ENCODE peak calls at places on chromosomes 11 and 22, in eight cellular contexts. G is Caco-2; J is CD4-positive, CD25-positive, alpha-beta regulatory T cell; M is stomach; W is PC-9; H is heart right ventricle; Y is uterus; R is right atrium auricular region. F is an unnamed sample. For H3K36me3, the result is how much of the 10 kb centered on the place peaks cover.

GRCh38 chr22:25023879-25024278 is 71.4 kb downstream of the KIAA1671 start:
- DNase-seq in H (no peak), G (no peak), W (no peak), Y (no peak), M (no peak), R (no peak), J (no peak), F (no peak)

GRCh38 chr11:118290923-118291322 is 13.6 kb upstream of the CD3E start:
- DNase-seq in G (peak), W (peak), M (peak), H (peak), J (peak), Y (peak), R (no peak), F (peak)

GRCh38 chr11:45217991-45218390 is 68.2 kb downstream of the SYT13 start:
- DNase-seq in R (no peak), W (peak), H (no peak), G (no peak), J (no peak), M (no peak), Y (no peak), F (no peak)

GRCh38 chr11:6647282-6647679 is 8.3 kb downstream of the DCHS1 start:
- DNase-seq in M (no peak), Y (peak), J (no peak), W (no peak), R (peak), H (peak), G (no peak), F (no peak)

GRCh38 chr22:33869946-33870345 is 50.3 kb downstream of the LARGE1 start:
- DNase-seq in M (no peak), H (no peak), R (no peak), J (no peak), Y (peak), G (no peak), W (no peak), F (no peak)

GRCh38 chr11:83222499-83222898 is 29.0 kb downstream of the ANKRD42 start:
- DNase-seq in M (no peak), G (no peak), J (no peak), Y (no peak), H (no peak), W (no peak), R (no peak), F (peak)

GRCh38 chr11:113839842-113840241 is 35.5 kb downstream of the USP28 start:
- DNase-seq in M (no peak), Y (no peak), W (no peak), R (no peak), H (no peak), G (no peak), J (no peak), F (no peak)

GRCh38 chr11:27294654-27295053 is 68.4 kb downstream of the CCDC34 start:
- DNase-seq in Y (no peak), W (no peak), G (no peak), H (no peak), J (no peak), M (no peak), R (no peak), F (no peak)

GRCh38 chr11:126790550-126790981 is 210.0 kb downstream of the KIRREL3 start:
- DNase-seq in J (no peak), M (no peak), R (no peak), Y (no peak), H (no peak), G (no peak), W (no peak), F (peak)

GRCh38 chr11:120108154-120108784 is 29.6 kb downstream of the TRIM29 start:
- DNase-seq in J (peak), W (peak), G (peak), H (peak), Y (peak), R (no peak), M (peak), F (peak)

GRCh38 chr11:129700701-129701100 is 114.9 kb upstream of the TMEM45B start:
- DNase-seq in R (no peak), W (no peak), Y (no peak), J (no peak), M (no peak), G (peak), H (no peak), F (no peak)

GRCh38 chr11:62266558-62266957 is 3.4 kb upstream of the SCGB2A2 start:
- DNase-seq in G (no peak), M (no peak), H (no peak), W (no peak), Y (no peak), R (no peak), J (peak), F (peak)

GRCh38 chr22:29689872-29690213 is 30.0 kb upstream of the CABP7 start:
- DNase-seq in H (peak), Y (peak), J (peak), R (no peak), M (peak), G (no peak), W (no peak), F (no peak)

GRCh38 chr22:47043835-47044721 is 281.6 kb downstream of the TBC1D22A start:
- DNase-seq in G (no peak), Y (no peak), W (no peak), M (peak), J (peak), R (no peak), H (no peak), F (no peak)

GRCh38 chr11:90542092-90542491 is 319.2 kb upstream of the CHORDC1 start:
- DNase-seq in J (no peak), G (no peak), R (no peak), H (no peak), W (no peak), Y (no peak), M (no peak), F (no peak)

GRCh38 chr11:126138636-126139540 is 72.6 kb downstream of the RPUSD4 start:
- DNase-seq in W (no peak), J (no peak), M (no peak), Y (peak), R (no peak), G (no peak), H (no peak), F (peak)

GRCh38 chr22:47225080-47225930 is 462.9 kb downstream of the TBC1D22A start:
- DNase-seq in G (no peak), Y (no peak), J (no peak), R (peak), M (no peak), H (no peak), W (no peak), F (no peak)

GRCh38 chr11:83628622-83629347 is 342.6 kb upstream of the CCDC90B start:
- DNase-seq in R (no peak), W (no peak), M (no peak), G (no peak), Y (no peak), H (no peak), J (no peak), F (no peak)

GRCh38 chr11:3341298-3341697 is 37.6 kb downstream of the ZNF195 start:
- DNase-seq in J (peak), H (no peak), M (peak), G (no peak), W (no peak), Y (no peak), R (no peak), F (peak)

GRCh38 chr11:88383446-88383845 is 45.9 kb upstream of the CTSC start:
- DNase-seq in J (no peak), G (no peak), R (no peak), W (peak), H (no peak), M (no peak), Y (no peak), F (no peak)

GRCh38 chr11:7903940-7904339 is 27.1 kb downstream of the OR10A6 start:
- DNase-seq in M (no peak), R (no peak), W (peak), Y (no peak), J (no peak), G (no peak), H (no peak), F (no peak)

GRCh38 chr22:20663941-20664593 is 109.8 kb upstream of the SERPIND1 start:
- DNase-seq in J (no peak), G (no peak), R (no peak), W (no peak), Y (no peak), M (no peak), H (no peak), F (no peak)

GRCh38 chr11:116731821-116732739 is 40.7 kb downstream of the BUD13 start:
- DNase-seq in M (no peak), H (no peak), R (no peak), G (peak), J (no peak), Y (no peak), W (no peak), F (no peak)

GRCh38 chr11:33448461-33449130 is 191.4 kb downstream of the HIPK3 start:
- DNase-seq in H (no peak), R (no peak), M (no peak), Y (no peak), G (no peak), J (no peak), W (no peak), F (no peak)

GRCh38 chr11:14179126-14179820 is 179.7 kb downstream of the RRAS2 start:
- DNase-seq in H (no peak), G (no peak), J (no peak), R (no peak), W (no peak), Y (peak), M (no peak), F (peak)

DNA sequence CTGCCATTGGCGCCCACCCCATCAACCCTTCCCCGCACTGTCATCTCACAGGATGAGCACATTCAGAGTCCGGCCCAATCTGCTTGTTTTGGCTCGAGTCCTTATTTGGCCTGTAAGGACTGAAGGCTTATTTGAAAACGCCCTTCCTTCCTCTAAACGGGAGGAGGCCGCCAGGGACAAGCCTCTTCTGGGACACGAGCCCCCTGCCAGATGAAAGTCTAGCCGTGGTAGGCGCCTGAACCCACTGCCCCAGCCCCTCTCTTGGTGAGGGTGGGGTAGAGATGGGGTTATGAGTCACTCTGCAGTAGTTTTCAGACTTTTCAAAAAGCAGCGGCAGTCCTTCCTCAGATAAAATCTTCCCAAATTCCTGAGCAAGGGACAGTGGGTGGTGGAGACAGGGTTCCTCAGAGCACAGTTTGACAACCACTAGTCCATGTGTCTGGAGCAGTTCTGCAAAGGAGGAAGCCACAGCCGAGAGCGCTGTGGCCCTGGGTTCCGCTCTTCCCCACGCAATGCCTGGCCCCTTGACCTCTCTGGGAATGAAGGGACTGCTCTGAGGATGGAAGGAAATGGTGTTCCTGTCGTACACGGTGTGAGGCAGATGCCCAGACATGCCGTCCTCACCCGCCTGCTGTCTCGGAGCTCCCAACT is 57.0 kb downstream of the MYH9 start:
- DNase-seq in G (no peak), Y (peak), M (no peak), J (peak), R (peak), W (no peak), H (peak), F (peak)
- H3K36me3 ChIP-seq in G (under half), Y (under half), M (under half), J (half or more), R (half or more), W (under half), H (under half), F (half or more)

GRCh38 chr11:69465236-69466000 is 16.0 kb upstream of the LINC01488 start:
- DNase-seq in W (no peak), G (no peak), M (no peak), Y (no peak), R (no peak), H (no peak), J (no peak), F (no peak)

GRCh38 chr11:69468236-69468635 is 13.2 kb upstream of the LINC01488 start:
- DNase-seq in H (no peak), M (no peak), G (no peak), Y (no peak), J (no peak), R (no peak), W (no peak), F (no peak)

GRCh38 chr11:69466039-69466438 is 15.4 kb upstream of the LINC01488 start:
- DNase-seq in Y (no peak), R (no peak), H (no peak), G (no peak), M (no peak), J (no peak), W (no peak), F (no peak)

GRCh38 chr11:69467646-69468045 is 13.8 kb upstream of the LINC01488 start:
- DNase-seq in H (no peak), W (no peak), Y (no peak), R (no peak), G (no peak), M (no peak), J (no peak), F (no peak)

DNA sequence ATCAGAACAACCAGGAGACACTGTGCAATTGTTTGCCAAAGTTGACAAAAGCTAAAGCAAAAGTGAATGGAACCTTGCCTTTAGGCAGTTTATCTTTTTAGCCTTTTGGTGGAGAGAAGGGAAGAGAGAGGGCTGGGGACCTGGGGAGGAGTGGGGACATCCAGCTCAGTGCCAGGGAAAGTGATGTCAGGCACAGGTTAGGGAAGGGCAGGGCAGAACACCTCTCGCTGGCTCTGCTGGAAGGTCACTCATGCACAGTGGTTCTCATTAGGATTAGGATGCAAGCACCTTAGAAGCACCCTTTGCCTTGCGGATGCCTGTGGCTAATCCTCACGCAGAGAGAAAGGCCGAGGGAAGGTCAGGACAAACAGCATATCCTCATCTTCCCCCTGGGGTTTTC is 14.3 kb upstream of the LINC01488 start:
- DNase-seq in J (no peak), G (no peak), H (no peak), Y (no peak), R (no peak), W (no peak), M (no peak), F (no peak)
- H3K4me3 ChIP-seq in J (no peak), G (no peak), H (no peak), Y (no peak), R (no peak), W (no peak), M (no peak), F (no peak)

GRCh38 chr11:19842505-19842904 is 129.9 kb downstream of the NAV2 start:
- DNase-seq in M (no peak), W (no peak), J (no peak), G (no peak), H (no peak), R (no peak), Y (no peak), F (no peak)

GRCh38 chr11:19844806-19845205 is 132.2 kb downstream of the NAV2 start:
- DNase-seq in M (no peak), H (no peak), G (no peak), W (no peak), J (no peak), Y (no peak), R (no peak), F (no peak)

GRCh38 chr11:19845633-19846032 is 133.0 kb downstream of the NAV2 start:
- DNase-seq in Y (no peak), W (no peak), H (no peak), G (no peak), J (no peak), M (no peak), R (no peak), F (no peak)

GRCh38 chr11:19844012-19844411 is 131.4 kb downstream of the NAV2 start:
- DNase-seq in R (no peak), G (no peak), Y (no peak), M (no peak), H (no peak), W (no peak), J (no peak), F (no peak)

DNA sequence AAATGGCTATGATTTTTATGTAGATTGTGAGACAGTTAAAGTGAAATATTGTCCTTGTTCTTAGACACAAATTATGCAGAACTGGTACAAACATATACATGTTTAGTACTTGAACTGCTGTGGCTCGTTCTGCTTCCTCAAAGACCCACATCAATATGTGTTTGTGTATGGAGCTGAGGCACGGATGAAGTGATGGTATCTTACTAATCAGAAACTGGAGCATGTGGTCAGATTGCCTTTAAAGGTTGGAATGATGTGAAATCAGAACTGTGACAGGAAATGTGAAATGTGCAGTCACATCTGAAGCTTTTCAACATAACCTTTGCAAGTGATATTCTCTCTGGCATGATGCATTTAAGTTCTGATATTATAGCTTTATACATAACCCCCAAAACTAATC is 130.5 kb downstream of the NAV2 start:
- DNase-seq in Y (no peak), J (no peak), H (no peak), M (no peak), R (no peak), W (no peak), G (no peak), F (no peak)
- H3K36me3 ChIP-seq in Y (under half), J (under half), H (under half), M (under half), R (under half), W (under half), G (under half), F (half or more)

DNA sequence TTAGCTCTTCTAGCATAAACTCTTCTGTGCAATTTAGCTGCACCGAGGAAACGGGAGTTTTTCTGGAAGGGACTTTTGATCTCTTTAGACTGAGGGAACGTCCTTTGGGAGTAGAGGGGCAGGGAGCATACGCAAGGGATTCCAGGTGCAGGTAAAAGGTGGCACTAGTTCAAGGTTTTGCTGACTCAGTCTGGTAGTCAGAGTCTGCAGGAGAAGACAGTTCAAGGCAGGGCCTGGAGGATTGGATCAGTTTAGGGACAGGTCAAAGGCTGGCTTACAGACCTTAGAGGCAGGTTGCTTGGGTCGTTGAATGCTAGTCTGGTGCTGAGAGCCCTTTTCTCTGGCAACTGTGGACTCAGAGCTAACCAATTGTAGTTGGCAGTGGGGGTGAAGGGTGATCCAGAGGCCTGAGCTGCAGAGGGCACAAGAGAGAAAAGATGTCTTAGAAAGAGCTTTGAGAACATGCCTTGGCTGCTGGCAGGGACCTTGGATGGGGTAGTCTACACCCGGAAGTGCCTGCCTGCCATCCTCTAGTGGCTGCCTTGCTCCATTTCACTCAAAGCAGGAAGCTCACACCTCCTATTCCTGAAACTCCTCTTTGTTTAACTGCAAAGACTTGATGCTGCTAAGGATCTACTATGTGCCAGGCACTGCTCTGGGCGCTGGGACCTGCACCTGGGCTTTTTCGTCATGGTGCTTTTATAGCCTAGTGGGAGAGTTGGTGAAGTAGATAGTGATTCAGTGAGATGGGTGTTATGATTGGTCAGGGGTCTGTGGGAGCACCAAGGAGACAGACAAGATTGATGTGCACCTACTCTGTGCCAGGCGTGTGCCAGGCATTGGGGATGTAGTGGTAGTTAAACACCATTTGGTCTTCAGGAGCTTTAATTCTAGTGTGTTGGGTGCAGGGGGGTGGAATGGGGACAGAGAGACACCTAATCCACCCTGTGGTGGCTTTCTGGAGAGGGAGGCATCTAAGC is 17.1 kb downstream of the MIAT start:
- DNase-seq in J (peak), Y (no peak), G (no peak), R (no peak), W (no peak), M (no peak), H (no peak), F (no peak)
- H3K4me3 ChIP-seq in J (peak), Y (no peak), G (no peak), R (no peak), W (peak), M (peak), H (peak), F (peak)

GRCh38 chr11:65124480-65125196 is 2.5 kb downstream of the MRPL49 start:
- DNase-seq in G (no peak), M (no peak), Y (no peak), J (no peak), R (no peak), H (no peak), W (no peak), F (no peak)
- H3K36me3 ChIP-seq in G (under half), M (half or more), Y (under half), J (half or more), R (half or more), H (under half), W (half or more), F (half or more)

GRCh38 chr11:103112364-103112763 is 3.1 kb downstream of the DYNC2H1 start:
- DNase-seq in Y (no peak), R (no peak), J (no peak), G (no peak), M (no peak), H (no peak), W (no peak), F (no peak)

GRCh38 chr11:103109818-103110388 is 677 bp downstream of the DYNC2H1 start:
- DNase-seq in Y (peak), W (no peak), M (no peak), R (no peak), G (no peak), H (no peak), J (no peak), F (peak)

GRCh38 chr11:103111400-103111799 is 2.2 kb downstream of the DYNC2H1 start:
- DNase-seq in G (no peak), M (no peak), R (no peak), Y (no peak), W (no peak), H (no peak), J (no peak), F (no peak)

GRCh38 chr11:103108933-103109817 is at the start of gene DYNC2H1:
- DNase-seq in R (peak), Y (peak), J (peak), W (peak), H (peak), G (peak), M (peak), F (peak)

DNA sequence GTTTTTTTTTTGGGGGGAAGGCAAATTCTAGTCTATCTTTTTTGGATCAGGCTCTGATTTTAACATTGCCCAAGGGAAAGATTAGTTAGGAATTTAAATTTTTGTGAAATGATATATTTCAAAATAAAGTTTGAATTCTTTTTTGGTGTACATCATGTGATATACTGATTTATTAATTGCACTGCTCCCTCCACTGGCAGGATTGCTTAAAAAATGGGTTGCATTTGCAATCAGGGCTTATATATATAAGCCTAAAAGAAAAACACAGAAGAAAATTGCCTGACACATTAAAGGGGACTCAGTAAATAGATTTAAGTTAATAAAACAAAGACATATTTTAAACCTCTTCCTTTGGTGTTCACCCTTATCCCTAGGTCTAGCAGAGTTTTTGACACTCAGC is 1.2 kb downstream of the DYNC2H1 start:
- DNase-seq in G (no peak), M (no peak), Y (no peak), R (no peak), J (peak), W (no peak), H (no peak), F (no peak)
- H3K4me3 ChIP-seq in G (no peak), M (peak), Y (peak), R (peak), J (no peak), W (peak), H (peak), F (peak)

GRCh38 chr11:122167100-122167499 is 51.1 kb upstream of the BLID start:
- DNase-seq in M (no peak), W (peak), R (no peak), Y (no peak), J (no peak), G (no peak), H (no peak), F (no peak)
- H3K36me3 ChIP-seq in M (under half), W (half or more), R (under half), Y (under half), J (under half), G (under half), H (under half), F (half or more)